ENCODE peak calls at places on chromosomes 11 and 22, in four cellular contexts. O, L, I and E are unnamed samples.
A peak's percentile ranks its signal among the peaks of the same experiment; 100 is the strongest.

GRCh38 chr11:29448246-29448877 is 568.5 kb downstream of the KCNA4 start:
- DNase-seq in L (peak; percentile 70), O (peak; percentile 54), I (peak; percentile 58), E (no peak)

GRCh38 chr22:20111689-20112622 is 3.9 kb upstream of the RANBP1 start:
- DNase-seq in L (no peak), O (no peak), I (no peak), E (peak; percentile 32)

GRCh38 chr11:121664144-121664543 is 211.4 kb upstream of the SORL1-AS1 start:
- DNase-seq in I (no peak), L (no peak), O (no peak), E (no peak)

GRCh38 chr11:95563173-95563572 is 226.4 kb downstream of the FAM76B start:
- DNase-seq in L (no peak), I (no peak), O (no peak), E (no peak)

GRCh38 chr11:41926339-41926738 is 466.9 kb upstream of the LRRC4C start:
- DNase-seq in L (no peak), O (no peak), I (no peak), E (no peak)

GRCh38 chr22:46042786-46043185 is 65.8 kb upstream of the WNT7B start:
- DNase-seq in O (no peak), I (no peak), L (no peak), E (no peak)

GRCh38 chr11:68472778-68473177 is 12.2 kb downstream of the PPP6R3 start:
- DNase-seq in O (no peak), L (no peak), I (no peak), E (no peak)

GRCh38 chr11:35185696-35186095 is 46.7 kb downstream of the CD44 start:
- DNase-seq in L (peak; percentile 49), I (no peak), O (no peak), E (no peak)

GRCh38 chr22:29032584-29032983 is 29.0 kb downstream of the C22orf31 start:
- DNase-seq in O (peak; percentile 57), L (no peak), I (peak; percentile 5), E (no peak)

GRCh38 chr22:24053481-24054226 is 42.5 kb downstream of the CABIN1 start:
- DNase-seq in O (no peak), I (no peak), L (no peak), E (no peak)

GRCh38 chr11:86291466-86292262 is 10.4 kb upstream of the HIKESHI start:
- DNase-seq in I (peak; percentile 58), O (peak; percentile 49), L (peak; percentile 64), E (no peak)

GRCh38 chr11:86245369-86246292 is 1.1 kb downstream of the EED start:
- DNase-seq in L (peak; percentile 14), I (peak; percentile 18), O (peak; percentile 37), E (no peak)

GRCh38 chr11:21475276-21475675 is 717.6 kb upstream of the ANO5 start:
- DNase-seq in I (no peak), L (no peak), O (no peak), E (no peak)

GRCh38 chr22:35802885-35803284 is 85.2 kb downstream of the APOL5 start:
- DNase-seq in I (no peak), O (no peak), L (no peak), E (no peak)

GRCh38 chr11:43177938-43178337 is 133.9 kb upstream of the API5 start:
- DNase-seq in I (no peak), L (no peak), O (no peak), E (no peak)

GRCh38 chr22:37991738-37992442 is 7.5 kb upstream of the SOX10 start:
- DNase-seq in O (no peak), L (no peak), I (no peak), E (no peak)